ENCODE peak calls at places on chromosomes 6 and 20, in eight cellular contexts. S is Jurkat, Clone E6-1; X is activated T-helper 1 cell treated with anti-CD3 and anti-CD28 coated beads, Interleukin-2, amount 50 U/mL, for 16 hours; E is PC-3; I is neural crest cell; J is NCI-H1092; H is right atrium auricular region; Q is iPS DF 19.7. Y is an unnamed sample.

GRCh38 chr6:43186019-43186418 is 4.0 kb downstream of the CUL9 start:
- DNase-seq in X (no peak), Q (no peak), H (no peak), S (no peak), I (no peak), J (no peak), E (no peak), Y (no peak)

GRCh38 chr6:105839266-105839665 is 246.9 kb upstream of the PRDM1 start:
- DNase-seq in J (no peak), I (no peak), S (no peak), X (no peak), H (no peak), E (no peak), Q (no peak), Y (no peak)

GRCh38 chr6:18326001-18326400 is 61.1 kb upstream of the RNF144B start:
- DNase-seq in X (no peak), S (no peak), Q (no peak), H (no peak), I (no peak), E (no peak), J (no peak), Y (no peak)

GRCh38 chr6:110509617-110510231 is 33.3 kb upstream of the SLC22A16 start:
- DNase-seq in J (no peak), I (no peak), Q (no peak), E (peak), H (no peak), X (no peak), S (no peak), Y (no peak)

GRCh38 chr6:28982476-28983266 is 22.4 kb downstream of the ZNF311 start:
- DNase-seq in J (no peak), H (no peak), X (no peak), E (peak), I (no peak), Q (no peak), S (peak), Y (no peak)

GRCh38 chr20:45646898-45647297 is 15.8 kb upstream of the WFDC9 start:
- DNase-seq in H (no peak), Q (no peak), E (no peak), S (no peak), X (no peak), J (no peak), I (no peak), Y (no peak)

GRCh38 chr6:79617521-79617941 is 13.6 kb upstream of the SH3BGRL2 start:
- DNase-seq in I (no peak), H (no peak), Q (no peak), J (no peak), S (no peak), X (no peak), E (peak), Y (no peak)

GRCh38 chr6:157906537-157907061 is 75.1 kb upstream of the SYNJ2 start:
- DNase-seq in H (no peak), X (no peak), J (no peak), I (no peak), Q (no peak), E (no peak), S (no peak), Y (no peak)

GRCh38 chr20:62065669-62066338 is at the start of gene TAF4:
- DNase-seq in E (peak), J (peak), H (peak), X (peak), I (peak), S (peak), Q (no peak), Y (peak)

GRCh38 chr6:83183082-83183828 is 9.8 kb downstream of the PGM3 start:
- DNase-seq in I (no peak), S (no peak), H (peak), Q (no peak), E (peak), X (no peak), J (no peak), Y (no peak)

GRCh38 chr6:156359912-156360311 is 417.3 kb upstream of the ARID1B start:
- DNase-seq in E (no peak), Q (peak), X (no peak), S (peak), J (no peak), I (no peak), H (no peak), Y (no peak)

GRCh38 chr20:53215166-53215565 is 243.0 kb downstream of the TSHZ2 start:
- DNase-seq in Q (no peak), H (no peak), X (no peak), S (no peak), J (no peak), I (no peak), E (no peak), Y (no peak)

GRCh38 chr6:111810321-111811235 is 62.7 kb downstream of the FYN start:
- DNase-seq in J (no peak), Q (no peak), H (no peak), E (no peak), X (no peak), S (no peak), I (no peak), Y (no peak)